ENCODE peak calls at places on chromosome 16, in five cellular contexts. One of them, this sample, is unnamed.

GRCh38 chr16:84177740-84178070 is 9.2 kb downstream of the TAF1C start:
- DNase-seq in astrocyte: peak; percentile 83
- DNase-seq in SK-N-SH: no peak
- DNase-seq in neuronal stem cell: no peak
- DNase-seq in neural progenitor cell: no peak
- DNase-seq in this sample: no peak

GRCh38 chr16:46715769-46716305 is 26.4 kb downstream of the ORC6 start:
- DNase-seq in astrocyte: no peak
- DNase-seq in SK-N-SH: no peak
- DNase-seq in neuronal stem cell: no peak
- DNase-seq in neural progenitor cell: no peak
- DNase-seq in this sample: no peak

GRCh38 chr16:67278773-67279295 is 498 bp upstream of the PLEKHG4 start:
- DNase-seq in astrocyte: no peak
- DNase-seq in SK-N-SH: peak; percentile 90
- DNase-seq in neuronal stem cell: no peak
- DNase-seq in neural progenitor cell: peak; percentile 28
- DNase-seq in this sample: no peak

GRCh38 chr16:35391328-35391727 is 1931.9 kb downstream of the TP53TG3F start:
- DNase-seq in astrocyte: no peak
- DNase-seq in SK-N-SH: peak; percentile 33
- DNase-seq in neuronal stem cell: no peak
- DNase-seq in neural progenitor cell: peak; percentile 13
- DNase-seq in this sample: peak; percentile 67

GRCh38 chr16:49527621-49528020 is 154.0 kb downstream of the C16orf78 start:
- DNase-seq in astrocyte: no peak
- DNase-seq in SK-N-SH: peak; percentile 58
- DNase-seq in neuronal stem cell: no peak
- DNase-seq in neural progenitor cell: no peak
- DNase-seq in this sample: no peak

GRCh38 chr16:19393226-19394074 is 24.2 kb upstream of the TMC5 start:
- DNase-seq in astrocyte: peak; percentile 80
- DNase-seq in SK-N-SH: no peak
- DNase-seq in neuronal stem cell: peak; percentile 3
- DNase-seq in neural progenitor cell: peak; percentile 55
- DNase-seq in this sample: no peak

GRCh38 chr16:69481901-69482341 is 57.5 kb downstream of the CYB5B start:
- DNase-seq in astrocyte: peak; percentile 43
- DNase-seq in SK-N-SH: no peak
- DNase-seq in neuronal stem cell: no peak
- DNase-seq in neural progenitor cell: no peak
- DNase-seq in this sample: no peak

GRCh38 chr16:12833939-12834338 is 30.3 kb upstream of the CPPED1 start:
- DNase-seq in astrocyte: peak; percentile 27
- DNase-seq in SK-N-SH: peak; percentile 11
- DNase-seq in neuronal stem cell: no peak
- DNase-seq in neural progenitor cell: peak; percentile 16
- DNase-seq in this sample: no peak

GRCh38 chr16:66899945-66900688 is 18.6 kb downstream of the CDH16 start:
- DNase-seq in astrocyte: peak; percentile 35
- DNase-seq in SK-N-SH: peak; percentile 81
- DNase-seq in neuronal stem cell: no peak
- DNase-seq in neural progenitor cell: peak; percentile 31
- DNase-seq in this sample: no peak

GRCh38 chr16:66660422-66661209 is 35.9 kb downstream of the CMTM4 start:
- DNase-seq in astrocyte: peak; percentile 88
- DNase-seq in SK-N-SH: peak; percentile 72
- DNase-seq in neuronal stem cell: peak; percentile 29
- DNase-seq in neural progenitor cell: peak; percentile 75
- DNase-seq in this sample: no peak

GRCh38 chr16:67155305-67156145 is 4.2 kb downstream of the TRADD start:
- DNase-seq in astrocyte: no peak
- DNase-seq in SK-N-SH: peak; percentile 94
- DNase-seq in neuronal stem cell: peak; percentile 82
- DNase-seq in neural progenitor cell: peak; percentile 95
- DNase-seq in this sample: peak; percentile 90

GRCh38 chr16:3046506-3047386 is at the start of gene MMP25:
- DNase-seq in astrocyte: no peak
- DNase-seq in SK-N-SH: peak; percentile 61
- DNase-seq in neuronal stem cell: no peak
- DNase-seq in neural progenitor cell: peak; percentile 61
- DNase-seq in this sample: no peak

GRCh38 chr16:27204232-27204915 is 1.0 kb downstream of the KDM8 start:
- DNase-seq in astrocyte: no peak
- DNase-seq in SK-N-SH: no peak
- DNase-seq in neuronal stem cell: no peak
- DNase-seq in neural progenitor cell: no peak
- DNase-seq in this sample: peak; percentile 59

GRCh38 chr16:27366687-27367462 is 35.1 kb upstream of the IL21R start:
- DNase-seq in astrocyte: no peak
- DNase-seq in SK-N-SH: peak; percentile 21
- DNase-seq in neuronal stem cell: no peak
- DNase-seq in neural progenitor cell: no peak
- DNase-seq in this sample: no peak

GRCh38 chr16:15682105-15682570 is 32.1 kb downstream of the NDE1 start:
- DNase-seq in astrocyte: peak; percentile 56
- DNase-seq in SK-N-SH: no peak
- DNase-seq in neuronal stem cell: peak; percentile 11
- DNase-seq in neural progenitor cell: peak; percentile 26
- DNase-seq in this sample: peak; percentile 76

GRCh38 chr16:5756969-5757368 is 659.4 kb upstream of the EEF2KMT start:
- DNase-seq in astrocyte: no peak
- DNase-seq in SK-N-SH: no peak
- DNase-seq in neuronal stem cell: no peak
- DNase-seq in neural progenitor cell: peak; percentile 12
- DNase-seq in this sample: peak; percentile 41

GRCh38 chr16:13062219-13062618 is 160.8 kb downstream of the SHISA9 start:
- DNase-seq in astrocyte: no peak
- DNase-seq in SK-N-SH: no peak
- DNase-seq in neuronal stem cell: no peak
- DNase-seq in neural progenitor cell: no peak
- DNase-seq in this sample: no peak

GRCh38 chr16:85393674-85394510 is 219.2 kb upstream of the GSE1 start:
- DNase-seq in astrocyte: no peak
- DNase-seq in SK-N-SH: peak; percentile 90
- DNase-seq in neuronal stem cell: peak; percentile 56
- DNase-seq in neural progenitor cell: peak; percentile 88
- DNase-seq in this sample: peak; percentile 88

GRCh38 chr16:64089697-64090096 is 1032.2 kb downstream of the CDH11 start:
- DNase-seq in astrocyte: no peak
- DNase-seq in SK-N-SH: peak; percentile 13
- DNase-seq in neuronal stem cell: peak; percentile 32
- DNase-seq in neural progenitor cell: peak; percentile 66
- DNase-seq in this sample: peak; percentile 94

GRCh38 chr16:67163903-67164558 is 514 bp upstream of the HSF4 start:
- DNase-seq in astrocyte: no peak
- DNase-seq in SK-N-SH: peak; percentile 77
- DNase-seq in neuronal stem cell: no peak
- DNase-seq in neural progenitor cell: peak; percentile 48
- DNase-seq in this sample: no peak

GRCh38 chr16:58196898-58197313 is 1.0 kb downstream of the CSNK2A2 start:
- DNase-seq in astrocyte: peak; percentile 34
- DNase-seq in SK-N-SH: peak; percentile 30
- DNase-seq in neuronal stem cell: no peak
- DNase-seq in neural progenitor cell: peak; percentile 19
- DNase-seq in this sample: peak; percentile 50

GRCh38 chr16:86074651-86075487 is 175.9 kb downstream of the IRF8 start:
- DNase-seq in astrocyte: peak; percentile 38
- DNase-seq in SK-N-SH: no peak
- DNase-seq in neuronal stem cell: peak; percentile 55
- DNase-seq in neural progenitor cell: peak; percentile 85
- DNase-seq in this sample: no peak

GRCh38 chr16:31120129-31120528 is 2.7 kb downstream of the KAT8 start:
- DNase-seq in astrocyte: no peak
- DNase-seq in SK-N-SH: no peak
- DNase-seq in neuronal stem cell: no peak
- DNase-seq in neural progenitor cell: no peak
- DNase-seq in this sample: no peak

GRCh38 chr16:71645450-71645849 is 19.5 kb downstream of the MARVELD3 start:
- DNase-seq in astrocyte: peak; percentile 10
- DNase-seq in SK-N-SH: peak; percentile 44
- DNase-seq in neuronal stem cell: no peak
- DNase-seq in neural progenitor cell: peak; percentile 51
- DNase-seq in this sample: peak; percentile 67

GRCh38 chr16:13193721-13194120 is 292.3 kb downstream of the SHISA9 start:
- DNase-seq in astrocyte: no peak
- DNase-seq in SK-N-SH: no peak
- DNase-seq in neuronal stem cell: no peak
- DNase-seq in neural progenitor cell: no peak
- DNase-seq in this sample: no peak

GRCh38 chr16:52384378-52384777 is 162.6 kb downstream of the TOX3 start:
- DNase-seq in astrocyte: no peak
- DNase-seq in SK-N-SH: no peak
- DNase-seq in neuronal stem cell: no peak
- DNase-seq in neural progenitor cell: no peak
- DNase-seq in this sample: no peak
- H2AFZ ChIP-seq in astrocyte: no peak overlapping the region
- H2AFZ ChIP-seq in SK-N-SH: no peak overlapping the region
- H2AFZ ChIP-seq in neuronal stem cell: no peak overlapping the region
- H2AFZ ChIP-seq in neural progenitor cell: no peak overlapping the region
- H2AFZ ChIP-seq in this sample: no peak overlapping the region

GRCh38 chr16:4346205-4346781 is 4.8 kb downstream of the PAM16 start:
- DNase-seq in astrocyte: no peak
- DNase-seq in SK-N-SH: no peak
- DNase-seq in neuronal stem cell: no peak
- DNase-seq in neural progenitor cell: no peak
- DNase-seq in this sample: no peak
- H3K9ac ChIP-seq in astrocyte: no peak overlapping the region
- H3K9ac ChIP-seq in SK-N-SH: no peak overlapping the region
- H3K9ac ChIP-seq in neuronal stem cell: no peak overlapping the region
- H3K9ac ChIP-seq in neural progenitor cell: no peak overlapping the region
- H3K9ac ChIP-seq in this sample: no peak overlapping the region

DNA sequence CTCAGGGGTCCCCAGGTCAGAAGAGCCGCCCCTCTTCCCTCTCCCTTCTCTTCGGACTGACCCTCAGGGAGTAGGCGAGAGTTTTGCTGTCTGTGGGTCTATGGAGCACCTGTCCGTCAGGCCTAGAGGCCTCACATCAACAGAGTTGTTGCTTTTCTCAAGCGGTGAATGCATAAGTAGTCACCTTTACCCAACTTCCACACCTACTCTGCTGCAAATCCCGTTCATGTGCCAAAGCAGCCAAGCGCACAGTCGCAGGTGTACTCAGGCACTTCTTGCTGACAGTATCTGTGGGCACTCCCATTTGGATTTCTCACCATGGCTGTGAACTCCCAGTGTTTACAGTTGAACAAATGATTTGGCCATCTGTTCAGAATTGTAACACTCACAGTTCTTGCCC is 4.0 kb upstream of the FA2H start:
- DNase-seq in astrocyte: no peak
- DNase-seq in SK-N-SH: no peak
- DNase-seq in neuronal stem cell: no peak
- DNase-seq in neural progenitor cell: no peak
- DNase-seq in this sample: no peak
- H3K27ac ChIP-seq in astrocyte: no peak overlapping the region
- H3K27ac ChIP-seq in SK-N-SH: no peak overlapping the region
- H3K27ac ChIP-seq in neuronal stem cell: no peak overlapping the region
- H3K27ac ChIP-seq in neural progenitor cell: no peak overlapping the region
- H3K27ac ChIP-seq in this sample: no peak overlapping the region

DNA sequence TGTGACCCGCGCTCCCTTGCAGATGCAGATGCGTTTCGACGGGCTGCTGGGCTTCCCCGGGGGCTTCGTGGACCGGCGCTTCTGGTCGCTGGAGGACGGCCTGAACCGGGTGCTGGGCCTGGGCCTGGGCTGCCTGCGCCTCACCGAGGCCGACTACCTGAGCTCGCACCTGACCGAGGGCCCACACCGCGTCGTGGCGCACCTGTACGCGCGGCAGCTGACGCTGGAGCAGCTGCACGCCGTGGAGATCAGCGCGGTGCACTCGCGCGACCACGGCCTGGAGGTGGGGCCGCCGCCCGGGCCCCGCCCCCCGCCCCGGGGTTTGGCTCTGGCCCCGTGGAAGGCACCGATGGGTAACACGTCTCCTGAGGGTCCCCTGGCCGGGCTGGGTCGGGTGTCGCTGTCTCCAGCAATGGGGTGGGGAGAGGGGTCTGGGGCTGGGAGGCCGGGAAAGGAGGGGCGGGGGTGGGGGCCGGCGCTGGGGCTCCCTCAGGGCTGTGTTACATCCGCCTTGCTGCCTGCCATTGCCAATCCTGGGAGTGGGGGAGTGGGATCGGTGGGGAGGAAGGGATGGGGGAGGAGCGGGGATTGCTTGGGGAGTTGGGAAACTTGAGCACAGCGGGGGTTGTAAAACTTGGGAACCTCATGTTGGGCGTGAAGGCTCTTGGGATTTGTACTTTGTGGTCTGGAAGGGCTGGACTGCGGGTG is 748 bp downstream of the NUDT16L1 start:
- DNase-seq in astrocyte: peak; percentile 37
- DNase-seq in SK-N-SH: peak; percentile 89
- DNase-seq in neuronal stem cell: no peak
- DNase-seq in neural progenitor cell: peak; percentile 37
- DNase-seq in this sample: peak; percentile 78
- H2AFZ ChIP-seq in astrocyte: no peak overlapping the region
- H2AFZ ChIP-seq in SK-N-SH: peak overlapping the region; percentile 51
- H2AFZ ChIP-seq in neuronal stem cell: peak overlapping the region; percentile 96
- H2AFZ ChIP-seq in neural progenitor cell: no peak overlapping the region
- H2AFZ ChIP-seq in this sample: peak overlapping the region; percentile 36

GRCh38 chr16:10878644-10879498 is 1.9 kb downstream of the CIITA start:
- DNase-seq in astrocyte: no peak
- DNase-seq in SK-N-SH: peak; percentile 70
- DNase-seq in neuronal stem cell: no peak
- DNase-seq in neural progenitor cell: peak; percentile 24
- DNase-seq in this sample: peak; percentile 73
- H3K9ac ChIP-seq in astrocyte: peak overlapping the region; percentile 52
- H3K9ac ChIP-seq in SK-N-SH: no peak overlapping the region
- H3K9ac ChIP-seq in neuronal stem cell: no peak overlapping the region
- H3K9ac ChIP-seq in neural progenitor cell: no peak overlapping the region
- H3K9ac ChIP-seq in this sample: peak overlapping the region; percentile 91

DNA sequence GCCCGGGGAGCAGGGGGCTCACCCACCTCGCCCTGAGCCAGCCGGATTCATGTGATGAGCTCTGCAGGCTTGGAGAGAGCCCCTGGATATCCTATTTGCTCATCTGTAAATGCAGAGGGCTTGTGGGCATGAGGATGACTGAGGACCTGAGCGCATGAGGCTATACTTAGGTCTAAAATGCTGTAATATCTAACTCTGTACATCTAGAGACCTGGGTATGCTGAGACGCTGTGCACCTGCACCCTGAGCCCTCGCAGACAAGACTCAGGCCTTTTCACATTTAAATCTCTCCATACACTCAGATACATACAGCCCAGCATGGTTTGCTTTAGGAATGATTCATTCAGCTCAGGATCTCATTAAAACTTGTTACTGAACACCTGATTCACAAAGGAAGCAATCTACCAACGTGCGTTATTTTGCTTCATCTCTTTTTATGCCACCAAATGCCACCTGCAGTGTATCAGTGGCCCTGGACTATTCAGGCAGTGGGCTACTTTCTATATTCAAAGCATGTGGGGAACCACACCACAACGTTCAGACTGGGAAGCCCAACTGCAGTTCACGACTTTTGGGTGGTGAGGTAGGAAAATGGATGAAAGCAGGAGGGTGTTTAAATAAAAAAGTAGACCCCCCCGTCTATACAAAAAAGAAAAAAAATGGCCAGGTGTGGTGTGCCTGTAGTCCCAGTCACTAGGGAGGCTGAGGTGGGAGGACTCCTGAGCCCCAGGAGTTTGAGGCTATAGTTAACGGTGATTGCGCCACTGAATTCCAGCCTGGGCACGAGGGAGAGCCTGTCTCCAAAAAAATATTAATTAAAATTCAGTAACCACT is 12.0 kb downstream of the USP7 start:
- DNase-seq in astrocyte: no peak
- DNase-seq in SK-N-SH: no peak
- DNase-seq in neuronal stem cell: no peak
- DNase-seq in neural progenitor cell: no peak
- DNase-seq in this sample: peak; percentile 74
- H3K27ac ChIP-seq in astrocyte: no peak overlapping the region
- H3K27ac ChIP-seq in SK-N-SH: peak overlapping the region; percentile 14
- H3K27ac ChIP-seq in neuronal stem cell: no peak overlapping the region
- H3K27ac ChIP-seq in neural progenitor cell: no peak overlapping the region
- H3K27ac ChIP-seq in this sample: peak overlapping the region; percentile 48